ENCODE peak calls at places on chromosomes 5 and 9, in eight cellular contexts. Q, X, Y, K, H, Z, T and V are unnamed samples.

GRCh38 chr9:22084336-22085035 is 75.4 kb upstream of the CDKN2B start:
- DNase-seq in T (no peak), X (no peak), K (no peak), H (no peak), Z (no peak), Q (peak; percentile 92), Y (no peak), V (no peak)

GRCh38 chr5:40799248-40799647 is 1.1 kb upstream of the PRKAA1 start:
- DNase-seq in K (no peak), T (no peak), Q (peak; percentile 14), Y (no peak), X (no peak), H (no peak), Z (no peak), V (peak; percentile 17)

GRCh38 chr9:133492061-133493021 is 13.4 kb upstream of the SLC2A6 start:
- DNase-seq in Y (no peak), H (no peak), X (no peak), Z (no peak), T (no peak), K (no peak), Q (no peak), V (peak; percentile 20)

GRCh38 chr5:104513194-104513602 is 950.6 kb upstream of the NUDT12 start:
- DNase-seq in Y (no peak), H (no peak), K (no peak), Z (no peak), T (no peak), X (no peak), Q (peak; percentile 97), V (peak; percentile 7)

GRCh38 chr5:135877570-135878155 is 18.0 kb downstream of the IL9 start:
- DNase-seq in X (no peak), T (no peak), Y (no peak), K (no peak), Z (no peak), H (no peak), Q (no peak), V (no peak)

GRCh38 chr5:149382517-149383220 is 3.6 kb upstream of the IL17B start:
- DNase-seq in K (no peak), Z (no peak), Y (no peak), X (no peak), T (peak; percentile 61), Q (no peak), H (peak; percentile 39), V (no peak)

GRCh38 chr9:8895498-8896224 is 1096.1 kb upstream of the DMAC1 start:
- DNase-seq in Z (no peak), Y (no peak), H (no peak), X (no peak), K (peak; percentile 79), Q (no peak), T (no peak), V (peak; percentile 49)

GRCh38 chr5:39500656-39501295 is 76.0 kb upstream of the DAB2 start:
- DNase-seq in Y (no peak), Z (no peak), H (no peak), T (no peak), K (no peak), Q (peak; percentile 10), X (no peak), V (no peak)

GRCh38 chr9:35903049-35903448 is 3.0 kb upstream of the HRCT1 start:
- DNase-seq in H (no peak), Q (peak; percentile 68), Y (peak; percentile 59), K (peak; percentile 77), X (no peak), T (no peak), Z (no peak), V (peak; percentile 65)

GRCh38 chr5:102561894-102562760 is 63.3 kb upstream of the SLCO6A1 start:
- DNase-seq in Y (no peak), T (no peak), H (no peak), K (peak; percentile 91), Z (no peak), Q (peak; percentile 71), X (no peak), V (peak; percentile 72)

GRCh38 chr5:10745133-10745532 is 15.9 kb downstream of the DAP start:
- DNase-seq in H (no peak), Q (no peak), K (no peak), X (no peak), Z (no peak), T (no peak), Y (no peak), V (no peak)

GRCh38 chr5:135211083-135211790 is 177.2 kb upstream of the PITX1 start:
- DNase-seq in Y (no peak), Q (no peak), Z (no peak), H (no peak), K (no peak), T (no peak), X (no peak), V (no peak)

GRCh38 chr9:96047741-96048115 is 172.2 kb downstream of the ERCC6L2 start:
- DNase-seq in Z (no peak), K (peak; percentile 6), T (no peak), H (no peak), Y (peak; percentile 29), X (no peak), Q (no peak), V (no peak)

GRCh38 chr9:99167694-99168093 is 54.0 kb downstream of the ALG2 start:
- DNase-seq in Q (no peak), Y (no peak), K (no peak), Z (no peak), X (no peak), T (no peak), H (no peak), V (no peak)

GRCh38 chr9:121242219-121242954 is 25.6 kb upstream of the GSN start:
- DNase-seq in H (no peak), Z (no peak), X (no peak), Y (no peak), Q (no peak), T (no peak), K (no peak), V (no peak)

GRCh38 chr5:62587737-62588136 is 9.1 kb downstream of the LRRC70 start:
- DNase-seq in Y (no peak), Z (no peak), Q (no peak), T (no peak), X (no peak), H (no peak), K (no peak), V (no peak)

GRCh38 chr5:146640285-146640896 is 124.4 kb upstream of the GPR151 start:
- DNase-seq in X (no peak), Y (no peak), Q (peak; percentile 11), K (no peak), T (no peak), H (no peak), Z (no peak), V (no peak)

GRCh38 chr5:15837584-15838289 is 337.8 kb downstream of the FBXL7 start:
- DNase-seq in K (no peak), H (no peak), Y (no peak), X (no peak), Q (no peak), T (no peak), Z (no peak), V (no peak)

GRCh38 chr9:77750284-77750683 is 102.2 kb upstream of the GNA14 start:
- DNase-seq in X (no peak), T (no peak), Z (no peak), Y (no peak), Q (peak; percentile 2), H (no peak), K (no peak), V (no peak)

GRCh38 chr5:137370511-137371071 is 128.5 kb downstream of the SPOCK1 start:
- DNase-seq in Y (no peak), X (no peak), H (no peak), Q (peak; percentile 72), T (no peak), K (no peak), Z (no peak), V (no peak)

GRCh38 chr5:137370096-137370495 is 129.0 kb downstream of the SPOCK1 start:
- DNase-seq in X (no peak), Z (no peak), Y (no peak), Q (peak; percentile 45), T (no peak), K (no peak), H (no peak), V (no peak)

GRCh38 chr5:137365126-137365865 is 133.8 kb downstream of the SPOCK1 start:
- DNase-seq in X (no peak), H (no peak), K (no peak), Q (no peak), T (no peak), Y (no peak), Z (no peak), V (no peak)

GRCh38 chr5:137367951-137368350 is 131.2 kb downstream of the SPOCK1 start:
- DNase-seq in X (no peak), H (no peak), Q (no peak), Z (no peak), T (no peak), K (no peak), Y (no peak), V (no peak)

DNA sequence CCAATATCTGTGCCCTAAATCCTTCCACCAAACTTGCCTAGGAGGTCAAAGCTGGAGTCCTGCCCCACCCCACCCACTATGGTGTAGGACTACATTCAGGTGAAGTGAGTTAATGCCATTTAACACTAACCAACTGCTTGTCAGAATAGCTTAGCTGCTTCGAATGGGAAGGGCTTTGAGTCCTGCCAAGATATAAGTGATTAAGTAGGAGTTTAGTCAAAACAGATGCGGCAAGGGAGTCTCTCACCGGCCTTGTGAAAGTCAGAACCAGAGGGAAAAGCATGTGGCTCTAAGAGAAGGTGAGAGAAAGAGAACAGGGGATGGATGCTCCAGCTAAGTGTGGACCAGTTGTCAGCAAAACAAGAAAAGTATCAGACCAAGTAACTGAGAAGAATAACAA is 132.6 kb downstream of the SPOCK1 start:
- DNase-seq in H (no peak), K (no peak), T (no peak), Z (no peak), X (no peak), Q (no peak), Y (no peak), V (no peak)
- H3K27me3 ChIP-seq in H (no peaks in the 10 kb centered on the region), K (no peaks in the 10 kb centered on the region), T (no peaks in the 10 kb centered on the region), Z (no peaks in the 10 kb centered on the region), X (peaks cover 61% of the 10 kb centered on the region), Q (no peaks in the 10 kb centered on the region), Y (no peaks in the 10 kb centered on the region), V (peaks cover 6% of the 10 kb centered on the region)

GRCh38 chr9:106648799-106649198 is 214.2 kb upstream of the ZNF462 start:
- DNase-seq in Z (no peak), H (no peak), X (no peak), Q (peak; percentile 59), T (no peak), Y (no peak), K (peak; percentile 43), V (no peak)
- TF ChIP-seq CTCF in Z (no peak), H (no peak), X (peak; percentile 43), Q (peak; percentile 60), T (no peak), Y (peak; percentile 43), K (peak; percentile 48), V (no peak)

DNA sequence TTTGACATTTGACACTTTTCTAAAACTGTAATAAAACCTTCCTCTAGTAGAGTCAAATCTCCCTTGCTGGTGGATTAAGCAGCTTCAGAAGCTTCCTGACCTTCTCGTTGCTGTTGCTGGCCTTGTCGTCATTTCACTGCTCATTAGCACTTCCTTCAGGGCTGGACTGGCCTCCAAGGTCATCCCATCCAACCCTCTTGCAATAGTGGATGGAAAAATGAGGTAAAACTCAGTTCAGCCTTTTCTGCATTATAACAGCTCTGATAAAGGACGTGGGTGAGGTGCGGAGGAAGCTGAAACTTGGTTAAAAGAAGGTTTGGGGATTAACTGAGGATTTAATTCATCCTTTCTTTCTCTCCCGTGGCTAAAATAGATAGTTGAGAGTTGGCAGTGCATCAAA is 1.0 kb upstream of the ADAMTSL1 start:
- DNase-seq in X (no peak), Q (no peak), K (no peak), T (peak; percentile 41), Y (no peak), Z (no peak), H (no peak), V (no peak)
- H3K4me3 ChIP-seq in X (no peak overlapping the region), Q (no peak overlapping the region), K (peak overlapping the region; percentile 46), T (no peak overlapping the region), Y (no peak overlapping the region), Z (no peak overlapping the region), H (no peak overlapping the region), V (no peak overlapping the region)

GRCh38 chr5:151739395-151739794 is 19.0 kb downstream of the ATOX1 start:
- DNase-seq in H (no peak), T (peak; percentile 47), K (no peak), Z (no peak), X (no peak), Q (no peak), Y (no peak), V (no peak)
- H3K27me3 ChIP-seq in H (no peaks in the 10 kb centered on the region), T (no peaks in the 10 kb centered on the region), K (no peaks in the 10 kb centered on the region), Z (no peaks in the 10 kb centered on the region), X (no peaks in the 10 kb centered on the region), Q (no peaks in the 10 kb centered on the region), Y (no peaks in the 10 kb centered on the region), V (no peaks in the 10 kb centered on the region)